ENCODE peak calls at places on chromosomes 11 and 22, in eight cellular contexts. X is tibial nerve; B is activated CD8-positive, alpha-beta T cell treated with anti-CD3 and anti-CD28 coated beads for 36 hours; R is endothelial cell of umbilical vein; J is WTC11; W is B cell; U is GM06990; F is fibroblast of pulmonary artery. L is an unnamed sample.

GRCh38 chr11:78318733-78319132 is 98.9 kb downstream of the GAB2 start:
- DNase-seq in U (no peak), B (no peak), F (no peak), J (no peak), W (no peak), X (no peak), R (no peak), L (no peak)

GRCh38 chr11:27619039-27619438 is 81.2 kb downstream of the BDNF start:
- DNase-seq in W (no peak), J (no peak), F (no peak), B (no peak), U (no peak), R (no peak), X (no peak), L (no peak)

GRCh38 chr22:43244385-43244784 is 57.5 kb upstream of the TTLL12 start:
- DNase-seq in J (no peak), W (no peak), B (no peak), R (no peak), U (no peak), F (no peak), X (no peak), L (no peak)

GRCh38 chr11:63629426-63629825 is 15.2 kb upstream of the PLAAT3 start:
- DNase-seq in U (no peak), B (no peak), F (no peak), X (no peak), J (no peak), W (no peak), R (no peak), L (no peak)

GRCh38 chr11:134908583-134908982 is 496.5 kb upstream of the B3GAT1 start:
- DNase-seq in W (no peak), X (no peak), F (no peak), J (no peak), B (no peak), R (no peak), U (no peak), L (no peak)

GRCh38 chr11:44592125-44592643 is 26.7 kb downstream of the CD82 start:
- DNase-seq in X (peak), W (no peak), F (peak), J (no peak), R (no peak), B (no peak), U (no peak), L (no peak)

GRCh38 chr22:27213291-27213690 is 555.9 kb downstream of the MIAT start:
- DNase-seq in W (no peak), B (no peak), F (peak), R (no peak), X (no peak), J (no peak), U (no peak), L (no peak)

GRCh38 chr11:353315-353857 is 15.9 kb upstream of the B4GALNT4 start:
- DNase-seq in F (peak), W (no peak), U (no peak), J (no peak), X (peak), R (peak), B (no peak), L (no peak)

GRCh38 chr11:11157201-11157600 is 195.8 kb downstream of the CSNK2A3 start:
- DNase-seq in R (peak), J (peak), X (no peak), F (peak), B (peak), U (no peak), W (no peak), L (no peak)

GRCh38 chr11:95827661-95828060 is 37.4 kb downstream of the CEP57 start:
- DNase-seq in U (no peak), B (no peak), W (no peak), J (no peak), X (no peak), R (no peak), F (peak), L (no peak)

GRCh38 chr22:49954991-49955580 is 5.5 kb upstream of the PIM3 start:
- DNase-seq in U (no peak), F (no peak), J (no peak), B (no peak), X (no peak), W (no peak), R (no peak), L (no peak)

GRCh38 chr11:57480409-57481137 is 20.2 kb downstream of the RTN4RL2 start:
- DNase-seq in R (peak), X (peak), B (peak), W (peak), J (peak), F (peak), U (no peak), L (peak)

GRCh38 chr22:29994027-29994715 is 86.1 kb upstream of the HORMAD2 start:
- DNase-seq in B (no peak), R (peak), U (no peak), W (no peak), X (no peak), J (no peak), F (peak), L (no peak)

DNA sequence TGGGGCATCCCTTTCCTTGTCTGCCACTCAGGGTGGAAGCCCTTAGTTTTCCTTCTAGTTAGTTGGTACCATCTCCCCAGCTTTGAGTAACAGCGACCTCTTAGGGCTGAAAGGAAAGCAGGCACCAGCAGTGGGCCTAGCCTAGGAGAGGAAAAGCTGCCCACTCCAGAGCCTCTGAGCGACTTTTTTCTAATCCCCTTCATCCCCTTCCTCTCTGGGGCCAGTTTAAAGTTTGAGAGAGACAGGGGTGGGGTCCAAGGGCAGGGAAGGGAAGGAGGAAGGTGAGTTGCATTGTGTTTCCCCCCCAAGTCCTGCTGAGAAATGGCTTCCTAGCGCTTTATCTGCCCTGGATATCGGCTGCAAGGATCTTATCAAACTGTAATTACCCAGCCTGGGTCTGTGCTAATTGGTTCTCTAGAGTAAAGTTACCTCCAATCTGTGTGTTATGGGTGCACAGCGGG is 573.9 kb upstream of the CADM1 start:
- DNase-seq in B (no peak), X (no peak), F (no peak), W (no peak), J (peak), R (no peak), U (peak), L (peak)
- TF ChIP-seq CTCF in B (no peak), X (no peak), F (no peak), W (no peak), J (peak), R (no peak), U (peak), L (peak)

GRCh38 chr11:128831781-128832497 is 35.2 kb downstream of the KCNJ1 start:
- DNase-seq in B (no peak), X (no peak), U (no peak), R (peak), F (no peak), J (no peak), W (no peak), L (peak)
- TF ChIP-seq CTCF in B (no peak), X (no peak), U (no peak), R (no peak), F (no peak), J (no peak), W (no peak), L (no peak)

DNA sequence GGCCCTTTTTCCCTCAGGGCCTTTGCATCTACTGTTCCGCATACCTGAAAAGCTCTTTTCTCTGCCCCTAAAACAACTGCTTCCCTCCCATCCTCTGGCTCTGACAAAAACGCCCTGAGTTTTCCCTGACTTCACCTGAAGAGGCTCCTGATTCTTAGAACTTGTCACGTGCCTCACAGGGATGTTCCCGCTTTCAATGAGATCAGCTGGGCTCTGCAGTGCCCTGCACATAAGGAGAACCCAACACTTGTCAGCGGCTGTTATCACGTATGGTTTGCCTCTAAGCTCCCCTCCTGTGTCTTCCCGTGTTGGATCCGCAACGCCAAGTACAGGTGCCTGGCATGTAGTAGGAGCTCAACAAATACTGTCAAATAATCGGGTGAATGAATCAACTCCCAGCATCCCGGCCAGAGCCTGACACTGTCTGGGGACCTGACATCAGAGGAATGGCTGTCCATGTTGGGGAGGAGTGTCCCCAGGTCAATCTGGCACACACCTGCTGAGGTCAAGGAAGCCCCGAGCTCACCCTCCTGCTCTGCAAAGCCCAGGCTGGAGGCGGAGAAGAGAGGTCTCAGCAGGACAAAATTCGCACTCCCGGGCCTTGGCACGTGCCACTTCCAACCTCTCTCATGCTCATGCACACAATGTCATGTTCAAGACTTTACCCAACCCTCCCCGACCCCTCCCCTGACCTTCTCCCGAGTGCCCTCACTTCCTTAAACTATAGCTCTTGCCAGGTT is 4.2 kb upstream of the GRK2 start:
- DNase-seq in X (no peak), W (no peak), J (no peak), U (no peak), R (no peak), B (no peak), F (no peak), L (no peak)
- TF ChIP-seq CTCF in X (no peak), W (no peak), J (no peak), U (no peak), R (no peak), B (no peak), F (no peak), L (no peak)

DNA sequence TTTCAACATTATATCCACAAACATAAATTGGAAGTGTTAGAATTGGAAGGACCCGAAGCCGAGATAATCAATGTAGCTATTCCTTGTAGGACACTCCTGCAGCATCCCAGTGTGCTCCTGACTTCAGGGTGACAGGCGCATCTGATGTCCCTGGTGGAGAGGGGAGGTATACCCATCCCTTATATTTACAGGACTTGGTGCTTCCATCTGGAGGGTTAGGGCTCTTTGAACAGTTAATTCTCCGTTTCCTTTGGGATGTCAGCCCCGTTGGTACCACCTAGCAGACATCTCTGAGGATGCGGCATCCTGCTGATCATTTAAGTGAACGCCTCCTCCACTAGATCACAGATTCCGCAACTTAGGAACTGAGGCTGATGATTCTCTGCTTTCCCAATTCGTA is 451.3 kb downstream of the OPCML start:
- DNase-seq in U (no peak), R (no peak), F (no peak), W (no peak), J (no peak), X (no peak), B (no peak), L (no peak)
- TF ChIP-seq CTCF in U (no peak), R (no peak), F (no peak), W (no peak), J (no peak), X (no peak), B (no peak), L (no peak)

GRCh38 chr11:64869571-64870175 is 8.7 kb downstream of the EHD1 start:
- DNase-seq in U (no peak), W (no peak), J (no peak), X (no peak), B (no peak), R (no peak), F (no peak), L (no peak)
- TF ChIP-seq CTCF in U (peak), W (peak), J (peak), X (no peak), B (peak), R (peak), F (peak), L (peak)